ENCODE peak calls at places on chromosomes 11 and 22, in ten cellular contexts. C is CD4-positive, alpha-beta T cell; J is AG10803; P is T follicular helper cell; E is lung microvascular endothelial cell; O is left ventricle myocardium inferior; U is EH; R is AG09309; A is fibroblast of pulmonary artery; Q is putamen. T is an unnamed sample.

GRCh38 chr11:69211540-69212120 is 55.9 kb downstream of the SMIM38 start:
- DNase-seq in C (no peak), J (no peak), P (no peak), E (no peak), O (no peak), U (no peak), R (no peak), A (no peak), Q (peak), T (peak)

GRCh38 chr22:32619614-32620426 is 145.2 kb downstream of the FBXO7 start:
- DNase-seq in C (no peak), J (peak), P (no peak), E (no peak), O (peak), U (peak), R (no peak), A (peak), Q (no peak), T (no peak)

GRCh38 chr11:82718307-82718706 is 15.4 kb downstream of the FAM181B start:
- DNase-seq in C (no peak), J (peak), P (no peak), E (peak), O (no peak), U (peak), R (no peak), A (peak), Q (peak), T (peak)

GRCh38 chr22:28369849-28370248 is 309.8 kb downstream of the TTC28 start:
- DNase-seq in C (no peak), J (no peak), P (no peak), E (no peak), O (no peak), U (no peak), R (no peak), A (no peak), Q (no peak), T (no peak)

GRCh38 chr11:17786824-17787525 is 52.4 kb downstream of the KCNC1 start:
- DNase-seq in C (no peak), J (peak), P (no peak), E (no peak), O (no peak), U (peak), R (peak), A (peak), Q (no peak), T (no peak)

GRCh38 chr22:50192056-50192824 is 6.5 kb downstream of the TRABD start:
- DNase-seq in C (no peak), J (no peak), P (no peak), E (no peak), O (no peak), U (peak), R (no peak), A (no peak), Q (no peak), T (no peak)

GRCh38 chr11:128902515-128903066 is 11.4 kb downstream of the KCNJ5 start:
- DNase-seq in C (no peak), J (peak), P (no peak), E (no peak), O (no peak), U (peak), R (peak), A (peak), Q (no peak), T (no peak)

GRCh38 chr22:41526802-41527799 is 17.2 kb downstream of the POLR3H start:
- DNase-seq in C (peak), J (peak), P (peak), E (peak), O (peak), U (peak), R (no peak), A (peak), Q (peak), T (no peak)

GRCh38 chr11:132655187-132655855 is 877.0 kb downstream of the OPCML start:
- DNase-seq in C (no peak), J (peak), P (no peak), E (no peak), O (no peak), U (no peak), R (no peak), A (no peak), Q (no peak), T (peak)

T was measured in Ammon's horn.